ENCODE peak calls at places on chromosome 21, in six cellular contexts. M, G, A, L, J and Z are unnamed samples.

GRCh38 chr21:17668479-17668878 is 55.8 kb upstream of the BTG3 start:
- DNase-seq in M (no peak), G (no peak), A (no peak), L (no peak), J (no peak), Z (no peak)

GRCh38 chr21:31335957-31336738 is 7.9 kb downstream of the TIAM1 start:
- DNase-seq in M (no peak), G (no peak), A (peak), L (peak), J (no peak), Z (peak)

GRCh38 chr21:32412162-32412997 is at the start of gene EVA1C:
- DNase-seq in M (peak), G (peak), A (peak), L (no peak), J (peak), Z (peak)

GRCh38 chr21:34802180-34802899 is 133.5 kb downstream of the CLIC6 start:
- DNase-seq in M (no peak), G (no peak), A (no peak), L (no peak), J (no peak), Z (peak)

GRCh38 chr21:43854773-43855633 is 10.0 kb upstream of the AGPAT3 start:
- DNase-seq in M (no peak), G (no peak), A (no peak), L (no peak), J (no peak), Z (no peak)

GRCh38 chr21:37435120-37435519 is 68.5 kb downstream of the DYRK1A start:
- DNase-seq in M (peak), G (peak), A (peak), L (peak), J (peak), Z (peak)

GRCh38 chr21:35303085-35303484 is 254.0 kb upstream of the RUNX1 start:
- DNase-seq in M (no peak), G (no peak), A (peak), L (peak), J (no peak), Z (peak)

GRCh38 chr21:38303300-38303699 is 46.5 kb downstream of the KCNJ15 start:
- DNase-seq in M (no peak), G (peak), A (peak), L (peak), J (peak), Z (peak)

GRCh38 chr21:33237446-33237845 is 7.7 kb downstream of the IFNAR2 start:
- DNase-seq in M (no peak), G (no peak), A (no peak), L (no peak), J (no peak), Z (no peak)

GRCh38 chr21:35150562-35151226 is 101.6 kb upstream of the RUNX1 start:
- DNase-seq in M (no peak), G (no peak), A (peak), L (peak), J (no peak), Z (peak)

GRCh38 chr21:44948426-44949120 is 8.7 kb downstream of the SLX9 start:
- DNase-seq in M (no peak), G (no peak), A (no peak), L (no peak), J (no peak), Z (no peak)

GRCh38 chr21:44951186-44951915 is 11.5 kb downstream of the SLX9 start:
- DNase-seq in M (no peak), G (no peak), A (no peak), L (no peak), J (no peak), Z (no peak)

GRCh38 chr21:44950351-44950750 is 10.5 kb downstream of the SLX9 start:
- DNase-seq in M (no peak), G (no peak), A (no peak), L (no peak), J (no peak), Z (no peak)

GRCh38 chr21:44949161-44950015 is 9.6 kb downstream of the SLX9 start:
- DNase-seq in M (peak), G (peak), A (peak), L (peak), J (peak), Z (peak)

GRCh38 chr21:44950016-44950326 is 10.1 kb downstream of the SLX9 start:
- DNase-seq in M (no peak), G (no peak), A (no peak), L (no peak), J (no peak), Z (no peak)
- TF ChIP-seq CTCF in M (no peak), G (no peak), A (no peak), L (no peak), J (no peak), Z (no peak)

DNA sequence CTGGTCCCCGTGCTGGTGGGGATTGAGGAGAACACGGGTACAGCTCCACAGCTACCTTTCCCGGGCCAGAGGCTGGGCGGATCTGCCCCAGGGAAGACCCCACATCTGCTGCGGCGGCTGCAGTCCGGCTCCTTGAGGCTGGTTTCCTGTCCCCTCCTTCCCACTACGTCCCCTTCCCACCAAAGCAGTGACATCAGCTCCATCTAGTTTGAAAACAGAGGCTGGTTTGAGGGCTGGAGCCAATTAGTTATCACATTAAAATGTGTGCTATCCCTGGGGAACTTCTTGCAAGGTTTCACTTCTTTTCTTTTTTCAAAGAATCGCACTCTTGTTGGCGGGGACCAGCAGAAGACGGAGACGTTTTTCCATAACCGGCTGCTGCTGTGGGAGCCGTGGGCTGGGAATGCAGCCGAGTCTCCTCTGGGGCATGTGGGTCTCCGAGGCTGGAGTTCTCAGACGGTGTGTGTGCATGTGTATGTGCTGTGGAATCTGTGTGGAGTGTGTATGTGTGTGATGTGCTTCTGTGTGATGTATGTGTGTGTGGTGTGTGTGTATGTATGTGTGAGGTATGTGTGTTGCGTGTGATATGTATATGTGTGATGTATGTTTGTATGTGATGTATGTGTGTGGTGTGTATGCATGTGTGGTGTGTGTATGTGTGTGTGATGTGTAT is 8.9 kb upstream of the PCBP3 start:
- DNase-seq in M (no peak), G (no peak), A (peak), L (peak), J (no peak), Z (peak)
- H3K4me3 ChIP-seq in M (no peak), G (no peak), A (no peak), L (peak), J (no peak), Z (no peak)

DNA sequence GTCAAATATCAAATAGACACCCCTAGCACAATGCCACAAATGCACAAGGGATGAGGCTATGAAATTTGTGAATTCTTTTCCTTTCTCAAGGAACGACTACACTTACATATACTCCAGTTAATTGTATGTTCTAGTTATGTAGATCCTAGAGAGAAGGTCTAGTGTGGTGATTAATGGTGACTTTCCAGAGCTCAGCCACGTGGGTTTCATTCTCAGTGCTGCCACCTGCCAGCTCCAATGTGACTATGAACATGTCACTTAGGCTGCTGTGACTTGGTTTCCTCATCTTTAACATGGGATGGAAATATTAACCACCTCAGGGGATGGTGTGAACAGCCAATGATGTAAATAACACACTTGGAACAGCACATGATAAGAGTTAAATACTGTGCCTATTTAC is 138.3 kb downstream of the APP start:
- DNase-seq in M (no peak), G (no peak), A (no peak), L (no peak), J (no peak), Z (no peak)
- TF ChIP-seq CTCF in M (no peak), G (no peak), A (peak), L (no peak), J (no peak), Z (no peak)

GRCh38 chr21:42503711-42504110 is 7.7 kb upstream of the RSPH1 start:
- DNase-seq in M (no peak), G (no peak), A (no peak), L (no peak), J (no peak), Z (no peak)
- H3K4me3 ChIP-seq in M (no peak), G (no peak), A (no peak), L (no peak), J (no peak), Z (no peak)

DNA sequence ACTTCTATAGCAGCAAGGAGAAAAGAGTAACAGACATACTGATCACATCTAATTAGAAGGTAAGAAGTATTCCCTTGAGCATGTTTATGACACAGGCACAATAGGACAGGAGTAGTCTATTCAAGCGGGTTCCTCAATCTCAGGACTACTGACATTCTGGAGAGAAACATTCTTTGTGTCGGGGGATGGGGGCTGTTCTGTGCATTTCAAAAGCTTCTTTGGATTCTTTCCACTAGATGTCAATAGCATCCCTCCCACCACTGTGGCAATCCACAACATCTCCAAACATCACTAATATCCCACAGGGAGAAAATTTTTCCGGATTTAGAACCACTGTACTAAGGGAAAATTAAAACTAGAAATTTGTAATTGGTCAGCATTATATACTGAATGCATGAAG is 56.9 kb downstream of the ADAMTS5 start:
- DNase-seq in M (peak), G (no peak), A (no peak), L (no peak), J (no peak), Z (no peak)
- TF ChIP-seq CTCF in M (peak), G (no peak), A (no peak), L (no peak), J (no peak), Z (no peak)

GRCh38 chr21:28439246-28439645 is 553.4 kb downstream of the LTN1 start:
- DNase-seq in M (no peak), G (no peak), A (no peak), L (peak), J (peak), Z (no peak)
- H3K4me3 ChIP-seq in M (no peak), G (no peak), A (no peak), L (no peak), J (no peak), Z (no peak)

DNA sequence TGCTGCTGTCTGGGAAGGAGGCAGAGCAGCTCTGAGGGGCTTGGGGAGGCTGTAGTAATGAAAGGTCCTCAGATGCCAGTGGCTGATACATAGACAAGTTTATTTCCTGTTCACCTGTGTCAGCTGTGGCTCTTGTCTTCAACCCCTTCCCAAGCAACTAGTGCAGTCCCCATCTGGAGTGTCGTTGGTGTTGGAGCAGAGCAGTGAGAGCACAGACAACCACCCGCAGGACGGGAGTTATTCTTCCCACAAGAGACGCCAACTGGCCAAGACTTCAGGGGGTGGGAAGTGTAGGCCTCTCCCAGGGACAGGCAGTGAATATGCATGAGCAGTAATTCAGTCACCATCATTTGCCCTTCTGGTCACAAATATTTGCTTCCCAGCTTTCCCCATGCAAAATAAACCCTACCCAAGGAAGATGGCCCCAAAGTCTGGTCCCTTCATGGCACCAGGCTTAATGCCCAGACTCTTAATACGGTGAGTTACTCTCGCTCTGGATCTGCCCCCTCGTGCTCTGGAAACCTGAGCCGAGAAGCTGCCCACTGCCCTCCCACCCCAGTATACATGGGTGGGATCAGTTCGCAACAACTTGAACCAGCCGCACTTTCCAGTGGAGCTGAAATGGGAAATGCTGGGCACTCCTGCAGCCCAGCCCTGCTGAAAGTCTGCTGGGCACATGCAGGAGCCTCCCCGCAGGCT is 153.5 kb upstream of the COL6A1 start:
- DNase-seq in M (no peak), G (no peak), A (no peak), L (no peak), J (no peak), Z (no peak)
- TF ChIP-seq CTCF in M (no peak), G (no peak), A (no peak), L (no peak), J (no peak), Z (no peak)

GRCh38 chr21:16423921-16424320 is 694.1 kb downstream of the USP25 start:
- DNase-seq in M (no peak), G (no peak), A (no peak), L (no peak), J (no peak), Z (no peak)
- H3K4me3 ChIP-seq in M (no peak), G (no peak), A (peak), L (no peak), J (peak), Z (no peak)

GRCh38 chr21:15059397-15059796 is 5.4 kb downstream of the NRIP1 start:
- DNase-seq in M (no peak), G (no peak), A (no peak), L (no peak), J (no peak), Z (no peak)

GRCh38 chr21:15054606-15055239 is 10.1 kb downstream of the NRIP1 start:
- DNase-seq in M (no peak), G (no peak), A (no peak), L (no peak), J (no peak), Z (no peak)

GRCh38 chr21:15058718-15059316 is 6.0 kb downstream of the NRIP1 start:
- DNase-seq in M (no peak), G (no peak), A (peak), L (peak), J (no peak), Z (peak)

GRCh38 chr21:15054089-15054488 is 10.7 kb downstream of the NRIP1 start:
- DNase-seq in M (no peak), G (no peak), A (no peak), L (no peak), J (no peak), Z (no peak)

DNA sequence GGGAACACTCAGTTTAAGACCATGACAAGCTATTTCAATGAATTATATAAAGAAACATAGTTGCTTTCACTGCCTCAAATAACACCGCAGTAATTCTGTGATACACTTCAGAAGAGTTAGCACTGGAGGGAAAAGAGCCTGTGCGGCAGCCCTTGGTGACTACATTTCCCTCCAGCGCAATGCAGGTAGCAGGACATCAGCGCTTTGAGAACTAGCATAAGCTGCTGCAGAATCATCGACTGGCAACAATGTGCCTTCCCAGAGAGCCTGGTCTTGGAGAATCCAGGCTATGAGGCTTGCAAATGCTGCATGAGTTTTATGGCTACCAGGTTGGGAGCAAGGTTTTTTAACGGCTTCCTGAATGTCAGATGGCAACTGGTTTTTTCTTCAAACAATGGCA is 7.5 kb downstream of the NRIP1 start:
- DNase-seq in M (peak), G (no peak), A (no peak), L (no peak), J (no peak), Z (no peak)
- TF ChIP-seq CTCF in M (no peak), G (no peak), A (no peak), L (no peak), J (no peak), Z (no peak)